ENCODE peak calls at places on chromosome 1, in four cellular contexts. D, U, X and Z are unnamed samples.

GRCh38 chr1:12296623-12297022 is 66.8 kb downstream of the VPS13D start:
- DNase-seq in D (peak), U (peak), X (peak), Z (no peak)

GRCh38 chr1:223403184-223403815 is 10.1 kb downstream of the CCDC185 start:
- DNase-seq in D (no peak), U (peak), X (no peak), Z (no peak)

GRCh38 chr1:16727190-16728111 is 12.9 kb upstream of the RNU1-4 start:
- DNase-seq in D (peak), U (peak), X (peak), Z (peak)

GRCh38 chr1:109201123-109201703 is 12.5 kb upstream of the SARS1 start:
- DNase-seq in D (no peak), U (peak), X (peak), Z (peak)

GRCh38 chr1:93061895-93062792 is 16.9 kb upstream of the MTF2 start:
- DNase-seq in D (no peak), U (peak), X (peak), Z (peak)

GRCh38 chr1:223343692-223344091 is 20.3 kb downstream of the SUSD4 start:
- DNase-seq in D (no peak), U (no peak), X (no peak), Z (no peak)

GRCh38 chr1:100613817-100614559 is 76.0 kb downstream of the GPR88 start:
- DNase-seq in D (no peak), U (no peak), X (no peak), Z (no peak)

GRCh38 chr1:155093938-155094621 is 15.4 kb downstream of the EFNA3 start:
- DNase-seq in D (no peak), U (peak), X (peak), Z (peak)

GRCh38 chr1:65425697-65426096 is 5.2 kb downstream of the LEPR start:
- DNase-seq in D (no peak), U (peak), X (peak), Z (no peak)

GRCh38 chr1:60874703-60875102 is 207.7 kb upstream of the NFIA start:
- DNase-seq in D (no peak), U (peak), X (peak), Z (no peak)

GRCh38 chr1:201309420-201309819 is 26.1 kb downstream of the PKP1 start:
- DNase-seq in D (no peak), U (peak), X (peak), Z (peak)

GRCh38 chr1:8091691-8092090 is 65.6 kb upstream of the ERRFI1 start:
- DNase-seq in D (no peak), U (no peak), X (no peak), Z (no peak)

DNA sequence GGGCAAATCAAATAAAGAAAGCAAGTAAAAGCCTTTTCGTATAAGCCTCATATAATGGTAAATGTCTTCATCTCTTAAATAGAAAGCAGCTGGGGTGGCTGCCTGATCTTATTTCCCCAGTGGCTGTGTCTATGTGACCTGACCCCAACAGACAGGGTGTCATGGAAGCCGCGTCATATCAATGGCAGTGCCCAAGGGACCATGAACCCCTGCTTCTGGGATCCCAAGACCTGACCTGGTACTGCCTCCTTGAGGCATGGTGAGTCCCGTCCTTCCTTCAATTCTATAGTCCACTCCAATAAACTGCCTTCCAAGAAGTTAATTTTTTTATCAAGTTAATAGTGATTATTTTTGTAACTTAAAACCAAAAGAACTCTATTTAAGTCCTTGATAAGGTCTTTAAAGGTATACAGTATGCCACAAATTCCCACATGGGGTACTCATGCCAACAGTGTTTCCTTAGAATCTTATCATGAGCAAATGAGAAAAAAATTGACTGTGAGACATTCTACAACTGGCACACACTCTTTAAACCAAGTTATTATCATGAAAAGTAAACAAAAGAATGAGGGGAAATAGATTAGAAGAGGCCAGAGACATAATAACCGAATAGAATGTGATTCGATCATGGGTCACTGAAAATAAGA is 104.6 kb downstream of the ADSS2 start:
- DNase-seq in D (no peak), U (no peak), X (peak), Z (no peak)
- TF ChIP-seq FOS in D (no peak), U (no peak), X (peak), Z (no peak)

GRCh38 chr1:212456166-212456528 is 23.4 kb downstream of the NENF start:
- DNase-seq in D (no peak), U (no peak), X (no peak), Z (no peak)
- TF ChIP-seq FOS in D (no peak), U (no peak), X (no peak), Z (no peak)

GRCh38 chr1:15031251-15031930 is 122.2 kb upstream of the TMEM51 start:
- DNase-seq in D (no peak), U (peak), X (no peak), Z (no peak)

GRCh38 chr1:15028117-15028516 is 125.4 kb upstream of the TMEM51 start:
- DNase-seq in D (no peak), U (peak), X (no peak), Z (no peak)

GRCh38 chr1:15029786-15030185 is 123.8 kb upstream of the TMEM51 start:
- DNase-seq in D (no peak), U (no peak), X (no peak), Z (no peak)

GRCh38 chr1:15027515-15027948 is 126.0 kb upstream of the TMEM51 start:
- DNase-seq in D (no peak), U (peak), X (peak), Z (peak)

DNA sequence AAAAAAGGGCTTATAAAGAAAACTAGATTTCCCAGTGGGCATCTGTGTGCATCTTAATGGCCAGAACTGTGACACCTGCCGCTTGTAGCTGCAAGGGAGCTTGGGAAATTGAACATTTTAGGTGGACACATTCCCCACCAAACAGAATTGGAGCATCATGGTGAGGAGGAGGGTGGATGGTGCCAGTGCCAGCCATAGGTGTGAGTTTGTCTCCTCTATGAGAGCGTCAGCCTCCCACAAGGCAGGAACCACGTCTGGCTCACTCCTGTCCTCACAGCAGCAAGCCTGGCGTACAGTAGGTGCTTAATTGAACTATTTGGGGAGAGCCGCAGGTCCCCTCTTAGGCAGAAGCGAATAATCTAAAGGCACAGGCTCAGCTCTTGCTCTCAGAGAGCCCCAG is 124.5 kb upstream of the TMEM51 start:
- DNase-seq in D (no peak), U (no peak), X (no peak), Z (no peak)
- TF ChIP-seq FOS in D (no peak), U (no peak), X (no peak), Z (no peak)

DNA sequence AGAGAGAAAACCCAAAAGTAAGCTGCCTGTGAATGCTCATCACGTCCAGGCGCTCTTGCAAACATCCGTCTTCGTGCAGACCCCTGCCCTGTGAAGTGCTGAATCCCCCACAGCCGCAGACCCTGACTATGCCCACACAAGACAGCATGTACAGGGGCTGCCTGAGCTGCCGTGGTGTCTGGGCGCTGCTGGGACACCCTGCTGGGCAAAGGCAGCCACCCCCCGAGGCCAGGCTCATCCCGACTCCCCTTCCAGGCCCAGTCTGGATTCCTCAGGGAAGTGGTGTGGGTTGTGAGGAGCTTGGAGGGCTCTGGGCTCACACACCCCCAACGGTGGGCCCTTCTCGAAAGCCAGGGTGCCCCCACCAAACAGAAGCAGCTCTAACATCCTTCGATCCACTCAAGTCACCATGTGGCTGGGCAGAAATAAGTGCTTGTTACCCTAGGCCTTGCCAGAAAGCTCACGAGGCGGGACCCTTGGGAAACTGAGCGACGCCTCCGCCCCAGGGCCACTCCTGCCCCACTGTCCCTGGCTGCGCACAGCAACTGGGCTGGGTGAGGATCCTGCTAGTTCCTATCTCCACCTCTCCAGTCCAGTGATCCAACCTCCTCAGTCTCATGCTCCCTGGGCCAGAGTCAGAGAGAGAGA is 4.8 kb upstream of the WNT9A start:
- DNase-seq in D (no peak), U (no peak), X (no peak), Z (peak)
- TF ChIP-seq FOS in D (no peak), U (no peak), X (no peak), Z (no peak)

GRCh38 chr1:198108646-198109045 is 48.2 kb upstream of the NEK7 start:
- DNase-seq in D (no peak), U (no peak), X (no peak), Z (no peak)
- TF ChIP-seq FOS in D (no peak), U (no peak), X (no peak), Z (no peak)